ENCODE peak calls at places on chromosomes 11 and 22, in six cellular contexts. Y, S, B, A, F and D are unnamed samples.

GRCh38 chr11:23257088-23257487 is 396.8 kb upstream of the CCDC179 start:
- DNase-seq in S (no peak), A (no peak), Y (no peak), B (no peak), F (no peak), D (no peak)

GRCh38 chr22:25624486-25624885 is 60.0 kb downstream of the GRK3 start:
- DNase-seq in B (no peak), F (no peak), S (no peak), Y (no peak), A (no peak), D (no peak)

GRCh38 chr22:24001314-24001713 is 3.9 kb downstream of the GSTT4 start:
- DNase-seq in S (peak), A (no peak), B (no peak), F (no peak), Y (no peak), D (no peak)

GRCh38 chr11:73662445-73663157 is 16.2 kb downstream of the PLEKHB1 start:
- DNase-seq in S (no peak), A (peak), F (no peak), B (no peak), Y (no peak), D (no peak)

GRCh38 chr11:67626970-67627369 is 2.8 kb downstream of the NUDT8 start:
- DNase-seq in S (no peak), B (no peak), A (no peak), Y (no peak), F (no peak), D (no peak)

GRCh38 chr22:32708835-32709234 is 92.7 kb upstream of the TIMP3 start:
- DNase-seq in F (no peak), Y (no peak), S (no peak), A (no peak), B (no peak), D (no peak)

GRCh38 chr22:37848587-37849088 is 581 bp upstream of the EIF3L start:
- DNase-seq in A (peak), F (peak), S (no peak), B (no peak), Y (no peak), D (peak)

GRCh38 chr11:2566223-2567025 is 121.6 kb downstream of the KCNQ1 start:
- DNase-seq in Y (no peak), F (no peak), A (no peak), B (peak), S (no peak), D (no peak)

GRCh38 chr11:13984616-13985474 is 22.3 kb downstream of the SPON1 start:
- DNase-seq in S (no peak), F (peak), B (no peak), A (peak), Y (no peak), D (peak)

GRCh38 chr22:48918585-48919186 is 909.0 kb downstream of the BRD1 start:
- DNase-seq in F (no peak), B (peak), S (no peak), A (no peak), Y (no peak), D (no peak)

GRCh38 chr11:8231979-8232378 is 31.7 kb downstream of the LMO1 start:
- DNase-seq in B (no peak), S (no peak), A (no peak), Y (no peak), F (no peak), D (no peak)

GRCh38 chr11:60783911-60784310 is 1.2 kb upstream of the MS4A10 start:
- DNase-seq in A (no peak), B (no peak), F (no peak), S (no peak), Y (no peak), D (no peak)

GRCh38 chr11:69374110-69374981 is 80.4 kb downstream of the MYEOV start:
- DNase-seq in F (peak), B (peak), A (no peak), Y (no peak), S (no peak), D (no peak)

GRCh38 chr22:41178425-41178975 is 26.6 kb upstream of the L3MBTL2 start:
- DNase-seq in B (peak), F (no peak), S (no peak), Y (no peak), A (no peak), D (no peak)

GRCh38 chr11:2804701-2805387 is 80.7 kb downstream of the CDKN1C start:
- DNase-seq in S (no peak), A (no peak), Y (no peak), F (no peak), B (peak), D (no peak)

GRCh38 chr22:32619614-32620426 is 145.2 kb downstream of the FBXO7 start:
- DNase-seq in S (no peak), F (no peak), A (peak), B (peak), Y (no peak), D (peak)

GRCh38 chr11:10728779-10729472 is 22.1 kb upstream of the CTR9 start:
- DNase-seq in A (no peak), F (no peak), B (no peak), Y (peak), S (no peak), D (no peak)

GRCh38 chr11:82003024-82003423 is 730.6 kb downstream of the FAM181B start:
- DNase-seq in A (no peak), S (no peak), F (no peak), Y (no peak), B (no peak), D (no peak)

GRCh38 chr11:69950120-69950519 is 128.0 kb upstream of the ANO1 start:
- DNase-seq in B (no peak), S (peak), F (peak), A (peak), Y (peak), D (peak)

GRCh38 chr11:3170756-3171670 is 5.9 kb upstream of the OSBPL5 start:
- DNase-seq in Y (no peak), S (no peak), F (no peak), A (no peak), B (no peak), D (no peak)

GRCh38 chr11:27124514-27125264 is 84.1 kb downstream of the BBOX1 start:
- DNase-seq in F (peak), S (no peak), A (no peak), Y (no peak), B (no peak), D (peak)

GRCh38 chr11:131579932-131580387 is 209.5 kb downstream of the NTM start:
- DNase-seq in F (peak), S (peak), B (no peak), A (peak), Y (peak), D (no peak)
- TF ChIP-seq CTCF in F (peak), S (peak), B (no peak), A (peak), Y (peak), D (no peak)

DNA sequence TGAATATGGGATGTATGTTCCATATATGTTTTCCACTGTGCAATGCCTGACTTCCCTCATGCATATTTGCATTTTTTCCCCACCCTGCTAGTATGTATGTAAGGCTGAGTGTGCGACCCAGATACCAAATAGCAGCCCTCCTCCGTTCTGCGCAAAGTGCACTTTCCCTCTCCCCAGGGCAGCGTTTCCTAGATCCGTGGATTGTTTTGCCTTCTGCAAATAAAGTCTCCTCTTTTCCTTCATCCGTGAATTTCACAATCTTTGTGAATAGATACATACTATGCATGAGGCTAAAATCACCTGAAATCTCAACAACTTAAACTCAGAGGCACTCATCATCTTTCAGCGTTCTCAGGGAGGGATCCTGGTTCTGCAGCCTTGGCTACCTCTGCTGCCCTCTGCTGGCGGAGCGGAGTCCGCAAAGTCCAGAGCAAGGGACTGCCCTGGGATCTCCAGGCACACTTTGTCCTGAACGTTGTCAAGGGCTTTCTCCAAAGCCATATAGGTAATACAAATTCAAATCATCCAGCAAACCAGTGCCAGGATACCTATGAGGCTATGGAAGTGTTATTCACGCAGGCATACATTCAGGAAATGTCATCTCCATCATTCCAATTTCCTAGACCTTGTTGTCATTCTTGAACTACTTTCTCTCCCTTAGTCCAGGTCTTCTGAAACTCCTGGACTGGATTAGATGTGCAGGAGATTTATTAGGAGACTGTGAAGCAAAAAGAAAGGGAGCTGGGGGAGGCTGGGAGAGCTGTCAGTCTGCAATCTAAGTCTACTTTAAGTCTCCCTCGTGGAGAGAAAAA is 53.1 kb downstream of the CNTF start:
- DNase-seq in B (peak), Y (peak), F (peak), S (peak), A (peak), D (peak)
- TF ChIP-seq CTCF in B (peak), Y (peak), F (peak), S (peak), A (peak), D (peak)

GRCh38 chr11:43922974-43923326 is 19.5 kb upstream of the C11orf96 start:
- DNase-seq in A (no peak), F (no peak), Y (no peak), B (no peak), S (no peak), D (no peak)

GRCh38 chr11:43925932-43926505 is 16.4 kb upstream of the C11orf96 start:
- DNase-seq in F (no peak), A (no peak), B (no peak), Y (no peak), S (no peak), D (no peak)

GRCh38 chr11:43925063-43925931 is 17.1 kb upstream of the C11orf96 start:
- DNase-seq in A (no peak), S (no peak), F (no peak), Y (no peak), B (no peak), D (no peak)

GRCh38 chr11:43923327-43924111 is 18.9 kb upstream of the C11orf96 start:
- DNase-seq in B (peak), Y (no peak), F (no peak), S (no peak), A (peak), D (no peak)

GRCh38 chr11:43924112-43924855 is 18.2 kb upstream of the C11orf96 start:
- DNase-seq in S (no peak), F (no peak), B (no peak), Y (no peak), A (no peak), D (no peak)
- TF ChIP-seq CTCF in S (no peak), F (no peak), B (no peak), Y (no peak), A (no peak), D (peak)

GRCh38 chr11:6472934-6473333 is 807 bp downstream of the TRIM3 start:
- DNase-seq in Y (no peak), S (no peak), A (no peak), B (no peak), F (no peak), D (no peak)

GRCh38 chr11:6475936-6476335 is 2.2 kb upstream of the TRIM3 start:
- DNase-seq in Y (no peak), F (no peak), S (no peak), A (peak), B (no peak), D (no peak)

GRCh38 chr11:6474806-6475500 is 1.2 kb upstream of the TRIM3 start:
- DNase-seq in F (no peak), A (no peak), S (no peak), B (no peak), Y (no peak), D (no peak)

GRCh38 chr11:6474423-6474792 is 667 bp upstream of the TRIM3 start:
- DNase-seq in B (no peak), S (no peak), F (no peak), A (no peak), Y (no peak), D (no peak)

DNA sequence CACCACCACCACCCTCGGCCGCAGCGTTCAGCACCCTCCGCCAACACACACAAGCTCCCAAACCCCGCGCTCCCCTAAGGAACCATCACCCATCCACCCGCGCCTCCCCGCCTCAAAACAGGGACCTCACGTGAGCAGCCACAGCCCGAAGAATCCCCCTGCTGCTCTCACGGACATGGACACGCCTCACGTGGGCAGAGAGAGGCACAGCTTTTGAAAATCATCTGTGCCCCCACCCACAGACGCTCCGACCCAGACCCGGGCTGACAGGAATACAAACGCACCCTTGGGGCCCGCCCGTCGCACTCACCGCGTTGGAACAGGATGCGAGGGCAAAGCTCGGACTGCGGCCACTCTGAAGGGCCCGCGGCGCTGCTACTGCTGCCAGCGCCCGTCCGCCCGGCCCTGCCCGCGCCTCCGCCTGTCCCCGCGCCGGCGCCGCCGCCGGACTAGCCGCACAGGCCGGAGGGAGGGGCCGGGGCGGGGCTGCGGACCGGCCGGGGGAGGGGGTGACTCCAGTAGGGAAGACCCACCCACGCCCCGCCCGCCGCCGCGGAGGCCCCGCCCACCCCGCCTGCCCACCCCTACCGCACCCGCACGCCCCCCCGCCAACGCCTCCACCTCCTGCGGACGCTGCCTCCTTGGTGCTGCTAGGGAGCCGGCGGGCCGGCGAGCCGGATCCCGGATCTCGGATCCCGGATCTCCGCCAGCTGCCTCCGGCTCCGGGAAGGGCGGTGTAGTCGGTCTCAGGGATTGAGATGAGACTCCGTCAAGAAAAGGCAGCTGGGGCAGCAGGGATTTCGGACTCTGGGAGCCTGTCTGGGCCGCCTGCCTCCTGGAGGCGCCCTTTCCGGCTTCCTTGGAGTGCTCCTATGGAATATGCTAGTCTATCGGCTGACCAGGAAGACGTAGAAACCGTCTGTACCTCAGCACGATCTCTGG is at the start of gene TRIM3:
- DNase-seq in S (peak), F (peak), A (peak), B (peak), Y (peak), D (peak)
- TF ChIP-seq CTCF in S (no peak), F (no peak), A (peak), B (no peak), Y (no peak), D (no peak)

GRCh38 chr11:126281245-126281644 is 1.6 kb upstream of the TIRAP start:
- DNase-seq in F (no peak), S (no peak), Y (no peak), A (no peak), B (peak), D (no peak)

GRCh38 chr11:126282361-126282741 is 542 bp upstream of the TIRAP start:
- DNase-seq in Y (peak), S (peak), B (peak), A (peak), F (peak), D (peak)

GRCh38 chr11:126281666-126282175 is 1.2 kb upstream of the TIRAP start:
- DNase-seq in F (no peak), A (no peak), S (no peak), Y (no peak), B (peak), D (no peak)

GRCh38 chr11:126284829-126285228 is 1.9 kb downstream of the TIRAP start:
- DNase-seq in S (peak), F (peak), B (peak), A (peak), Y (no peak), D (peak)

DNA sequence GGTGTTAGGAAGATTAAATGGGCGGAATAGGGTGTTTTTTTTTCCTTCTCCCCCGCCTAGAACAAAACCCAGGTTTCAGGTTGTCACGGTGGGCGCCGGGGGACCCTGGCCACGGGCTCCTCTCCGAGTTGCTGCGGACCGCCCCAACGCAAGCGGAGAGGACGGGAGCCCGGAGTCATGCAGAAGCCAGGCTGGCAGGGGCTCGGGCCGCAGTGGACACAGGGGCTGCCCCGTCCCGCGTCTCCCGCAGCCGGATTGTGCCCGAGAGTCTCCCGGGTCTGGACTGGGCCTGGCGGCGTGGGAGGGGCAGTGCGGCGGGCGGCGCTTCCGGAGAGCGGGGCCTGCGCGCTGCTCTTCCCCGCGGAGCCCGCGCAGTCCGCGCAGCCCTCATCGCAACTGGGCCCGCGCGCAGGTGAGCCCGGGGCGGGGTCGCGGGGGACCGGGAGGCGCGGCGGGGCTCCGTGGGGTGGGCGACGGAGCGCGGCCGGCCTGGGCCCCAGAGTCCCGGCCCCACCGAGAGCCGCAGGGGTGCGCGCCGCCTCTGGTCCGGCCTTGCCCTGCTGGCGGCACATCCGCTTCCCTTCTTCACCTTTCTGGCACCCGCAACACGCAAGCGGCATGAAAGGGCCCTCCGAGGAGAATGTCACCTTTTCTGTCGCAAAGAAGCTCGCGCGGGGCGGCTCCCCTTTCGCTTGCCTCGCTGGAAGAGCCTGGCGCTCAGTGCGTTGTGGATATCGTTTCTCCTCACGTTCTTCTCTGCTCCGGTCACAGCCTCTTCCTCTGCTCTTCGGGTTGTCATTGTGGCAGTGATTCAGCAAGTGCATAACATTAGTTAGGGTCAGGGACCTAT is at the start of gene TIRAP:
- DNase-seq in B (peak), A (peak), S (peak), Y (peak), F (peak), D (peak)
- TF ChIP-seq CTCF in B (peak), A (no peak), S (no peak), Y (peak), F (no peak), D (no peak)

GRCh38 chr22:35548762-35549106 is 8.1 kb downstream of the RASD2 start:
- DNase-seq in F (no peak), S (no peak), A (no peak), B (no peak), Y (no peak), D (no peak)

GRCh38 chr22:35546886-35547285 is 6.3 kb downstream of the RASD2 start:
- DNase-seq in A (no peak), Y (no peak), B (no peak), F (no peak), S (no peak), D (no peak)

GRCh38 chr22:35544810-35545209 is 4.2 kb downstream of the RASD2 start:
- DNase-seq in B (no peak), F (no peak), A (no peak), S (no peak), Y (no peak), D (no peak)

GRCh38 chr22:35549338-35549737 is 8.7 kb downstream of the RASD2 start:
- DNase-seq in A (no peak), Y (no peak), S (no peak), B (no peak), F (no peak), D (no peak)

DNA sequence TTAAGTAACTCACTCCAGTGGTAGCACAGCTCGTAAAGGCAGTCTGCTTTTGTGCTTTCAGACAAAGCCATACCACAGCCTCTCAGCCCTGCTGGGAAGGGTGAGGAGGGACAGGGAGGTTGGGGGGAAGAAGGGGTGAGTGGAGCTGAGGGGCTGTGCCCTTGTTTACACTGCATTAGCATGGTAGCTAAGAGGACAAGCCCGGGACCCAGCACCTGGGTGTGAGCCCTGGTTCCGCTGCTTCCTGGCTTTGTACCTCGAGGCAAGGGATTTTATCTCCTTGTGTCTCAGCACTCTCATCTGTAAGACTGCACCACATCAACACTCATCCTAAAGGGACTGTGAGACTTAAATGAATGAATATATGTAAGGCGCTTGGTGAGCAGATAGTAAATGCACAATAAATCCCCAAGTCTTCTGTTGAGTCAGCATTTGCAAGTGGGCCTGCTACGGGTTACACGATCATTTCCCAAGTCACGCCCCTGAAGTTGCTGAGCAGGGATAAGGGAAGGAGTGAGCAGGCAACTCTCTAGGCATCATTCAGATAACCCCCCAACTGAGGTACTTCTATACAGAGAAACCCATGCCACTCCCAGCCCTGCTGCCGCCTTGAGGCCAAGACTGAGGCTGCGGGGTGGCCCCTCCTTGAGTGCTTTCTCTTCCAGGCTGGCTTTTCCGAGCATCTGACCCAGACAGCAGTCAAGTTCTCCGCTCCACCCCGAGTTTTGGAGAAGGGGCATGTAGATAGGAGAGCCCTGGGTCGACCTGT is 7.5 kb downstream of the RASD2 start:
- DNase-seq in A (no peak), Y (no peak), S (no peak), B (no peak), F (peak), D (no peak)
- TF ChIP-seq CTCF in A (peak), Y (peak), S (no peak), B (no peak), F (peak), D (no peak)

GRCh38 chr22:26670459-26670858 is 13.1 kb downstream of the MIAT start:
- DNase-seq in F (no peak), S (no peak), B (no peak), A (no peak), Y (no peak), D (no peak)

GRCh38 chr22:26672590-26673468 is 15.4 kb downstream of the MIAT start:
- DNase-seq in Y (peak), B (peak), A (peak), F (peak), S (peak), D (peak)

GRCh38 chr22:26673485-26673884 is 16.1 kb downstream of the MIAT start:
- DNase-seq in Y (no peak), A (peak), B (no peak), S (no peak), F (no peak), D (peak)

GRCh38 chr22:26671317-26672059 is 14.1 kb downstream of the MIAT start:
- DNase-seq in B (peak), A (no peak), Y (no peak), F (peak), S (peak), D (peak)

GRCh38 chr22:26672060-26672471 is 14.7 kb downstream of the MIAT start:
- DNase-seq in F (no peak), A (no peak), B (no peak), Y (no peak), S (peak), D (no peak)
- TF ChIP-seq CTCF in F (no peak), A (no peak), B (no peak), Y (no peak), S (no peak), D (no peak)